ENCODE peak calls at places on chromosomes 4 and X, in five cellular contexts. G is A549, X is tibial artery, R is GM12864, T is cardiac fibroblast. I is an unnamed sample.

GRCh38 chr4:108172231-108172779 is 3.6 kb upstream of the LEF1 start:
- DNase-seq in X (no peak), R (no peak), G (no peak), T (no peak), I (no peak)

GRCh38 chrX:53247928-53248327 is 22.9 kb upstream of the KDM5C start:
- DNase-seq in X (no peak), R (no peak), T (no peak), G (no peak), I (no peak)

GRCh38 chrX:21990812-21991211 is 41.3 kb upstream of the PHEX start:
- DNase-seq in T (no peak), G (no peak), X (no peak), R (no peak), I (no peak)

GRCh38 chr4:140315970-140316369 is 57.5 kb upstream of the SCOC start:
- DNase-seq in X (no peak), T (no peak), R (no peak), G (no peak), I (no peak)

GRCh38 chr4:106746451-106746850 is 289.7 kb downstream of the DKK2 start:
- DNase-seq in T (peak; percentile 62), X (no peak), R (no peak), G (no peak), I (no peak)

GRCh38 chrX:111151764-111152163 is 55.8 kb downstream of the PAK3 start:
- DNase-seq in X (no peak), G (no peak), T (no peak), R (no peak), I (no peak)

GRCh38 chrX:4182010-4182806 is 468.8 kb upstream of the PRKX start:
- DNase-seq in X (no peak), T (no peak), G (no peak), R (no peak), I (no peak)

GRCh38 chr4:16123356-16124084 is 39.7 kb upstream of the PROM1 start:
- DNase-seq in T (no peak), R (no peak), X (no peak), G (no peak), I (peak; percentile 28)

GRCh38 chr4:7070729-7071511 is 3.1 kb upstream of the GRPEL1 start:
- DNase-seq in T (peak; percentile 73), R (peak; percentile 55), X (peak; percentile 75), G (peak; percentile 56), I (peak; percentile 80)

GRCh38 chrX:75301060-75301459 is 27.2 kb downstream of the UPRT start:
- DNase-seq in X (peak; percentile 18), G (no peak), R (no peak), T (peak; percentile 78), I (no peak)

GRCh38 chr4:7904942-7905341 is 34.7 kb downstream of the AFAP1 start:
- DNase-seq in G (no peak), R (no peak), X (no peak), T (peak; percentile 95), I (no peak)

GRCh38 chr4:995311-996026 is 2.3 kb upstream of the SLC26A1 start:
- DNase-seq in G (no peak), R (no peak), X (no peak), T (no peak), I (no peak)

GRCh38 chrX:149630681-149631292 is 805 bp downstream of the TMEM185A start:
- DNase-seq in X (no peak), R (no peak), G (peak; percentile 15), T (peak; percentile 59), I (no peak)

GRCh38 chr4:47528651-47529050 is 43.6 kb downstream of the ATP10D start:
- DNase-seq in R (no peak), G (no peak), T (peak; percentile 77), X (no peak), I (no peak)

GRCh38 chrX:7083468-7084396 is 63.8 kb upstream of the STS start:
- DNase-seq in G (no peak), T (peak; percentile 89), X (no peak), R (peak; percentile 88), I (no peak)

GRCh38 chrX:10611441-10612090 is 8.8 kb downstream of the MID1 start:
- DNase-seq in X (no peak), T (peak; percentile 64), G (no peak), R (no peak), I (no peak)

GRCh38 chr4:100098681-100099080 is 91.6 kb downstream of the DDIT4L start:
- DNase-seq in G (no peak), X (no peak), R (no peak), T (no peak), I (no peak)

GRCh38 chr4:7512428-7512827 is 77.7 kb upstream of the PSAPL1 start:
- DNase-seq in R (no peak), X (no peak), G (no peak), T (no peak), I (no peak)

GRCh38 chr4:6773106-6773505 is 9.4 kb upstream of the KIAA0232 start:
- DNase-seq in R (no peak), T (no peak), X (no peak), G (no peak), I (no peak)

GRCh38 chrX:30652527-30653414 is 452 bp upstream of the GK start:
- DNase-seq in T (peak; percentile 92), G (peak; percentile 75), R (peak; percentile 69), X (peak; percentile 92), I (peak; percentile 65)

GRCh38 chr4:2330119-2331042 is 68.5 kb upstream of the MXD4 start:
- DNase-seq in X (no peak), G (peak; percentile 36), T (peak; percentile 94), R (no peak), I (no peak)

GRCh38 chr4:97153042-97153441 is 990.2 kb downstream of the STPG2 start:
- DNase-seq in G (no peak), X (no peak), T (peak; percentile 1), R (no peak), I (no peak)

GRCh38 chr4:77593101-77593500 is 12.5 kb upstream of the CXCL13 start:
- DNase-seq in G (no peak), T (no peak), R (no peak), X (no peak), I (no peak)

GRCh38 chr4:89509708-89510269 is 202.2 kb upstream of the GPRIN3 start:
- DNase-seq in G (no peak), X (no peak), R (peak; percentile 49), T (peak; percentile 94), I (no peak)

GRCh38 chrX:14529288-14529989 is at the start of gene GLRA2:
- DNase-seq in T (peak; percentile 20), R (no peak), X (no peak), G (peak; percentile 1), I (no peak)

GRCh38 chrX:14533867-14534266 is 4.5 kb downstream of the GLRA2 start:
- DNase-seq in T (no peak), X (no peak), R (no peak), G (no peak), I (no peak)

DNA sequence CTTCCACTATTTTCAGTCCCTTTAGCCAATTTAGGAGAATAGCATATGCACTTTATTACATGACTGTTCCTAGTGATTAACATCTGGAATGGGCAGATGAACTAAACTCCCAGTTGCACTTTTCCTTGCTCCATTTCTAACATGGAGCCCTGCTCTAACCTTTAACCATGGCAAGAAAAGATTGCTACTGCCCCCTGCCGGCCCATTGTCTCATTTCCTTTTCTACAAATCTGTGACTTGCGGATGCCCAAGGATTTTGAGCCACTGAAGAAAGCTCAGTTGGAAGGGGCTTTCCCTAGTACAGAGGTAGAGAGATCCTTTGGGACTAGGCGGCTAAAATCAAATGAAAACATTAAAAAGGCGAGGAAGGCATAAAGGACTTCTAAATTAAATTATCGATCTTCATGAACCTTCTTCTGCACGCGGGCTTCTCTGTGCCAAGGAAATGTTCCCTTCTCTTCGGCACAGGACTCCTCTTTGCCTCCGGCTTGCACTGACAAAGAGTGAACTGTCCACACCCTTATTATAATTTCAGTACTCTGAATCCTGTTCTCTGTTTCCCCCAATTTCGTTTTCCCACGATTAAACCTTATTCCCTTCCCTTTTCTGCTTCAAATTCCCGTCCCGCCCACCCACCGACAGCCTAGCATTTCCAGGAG is 578 bp upstream of the GLRA2 start:
- DNase-seq in R (no peak), G (peak; percentile 8), T (peak; percentile 63), X (peak; percentile 22), I (peak; percentile 1)
- H3K4me3 ChIP-seq in R (no peak overlapping the region), G (no peak overlapping the region), T (no peak overlapping the region), X (no peak overlapping the region), I (no peak overlapping the region)

GRCh38 chr4:184099033-184099432 is 118.6 kb downstream of the ENPP6 start:
- DNase-seq in T (no peak), G (no peak), X (no peak), R (no peak), I (no peak)

GRCh38 chr4:184101711-184102110 is 116.0 kb downstream of the ENPP6 start:
- DNase-seq in X (no peak), R (no peak), G (no peak), T (no peak), I (no peak)

GRCh38 chr4:184099541-184099966 is 118.1 kb downstream of the ENPP6 start:
- DNase-seq in G (no peak), T (no peak), R (no peak), X (no peak), I (no peak)

GRCh38 chr4:184102488-184102887 is 115.2 kb downstream of the ENPP6 start:
- DNase-seq in X (no peak), G (no peak), R (no peak), T (no peak), I (no peak)

GRCh38 chr4:184100297-184100885 is 117.3 kb downstream of the ENPP6 start:
- DNase-seq in X (no peak), G (peak; percentile 23), R (no peak), T (peak; percentile 20), I (no peak)
- TF ChIP-seq CTCF in X (peak; percentile 20), G (peak; percentile 38), R (peak; percentile 85), T (peak; percentile 78), I (peak; percentile 74)

GRCh38 chr4:53161475-53162423 is 204.1 kb downstream of the SCFD2 start:
- DNase-seq in G (no peak), R (no peak), T (no peak), X (no peak), I (no peak)

GRCh38 chr4:53168237-53168636 is 197.6 kb downstream of the SCFD2 start:
- DNase-seq in G (no peak), R (no peak), X (no peak), T (no peak), I (no peak)

DNA sequence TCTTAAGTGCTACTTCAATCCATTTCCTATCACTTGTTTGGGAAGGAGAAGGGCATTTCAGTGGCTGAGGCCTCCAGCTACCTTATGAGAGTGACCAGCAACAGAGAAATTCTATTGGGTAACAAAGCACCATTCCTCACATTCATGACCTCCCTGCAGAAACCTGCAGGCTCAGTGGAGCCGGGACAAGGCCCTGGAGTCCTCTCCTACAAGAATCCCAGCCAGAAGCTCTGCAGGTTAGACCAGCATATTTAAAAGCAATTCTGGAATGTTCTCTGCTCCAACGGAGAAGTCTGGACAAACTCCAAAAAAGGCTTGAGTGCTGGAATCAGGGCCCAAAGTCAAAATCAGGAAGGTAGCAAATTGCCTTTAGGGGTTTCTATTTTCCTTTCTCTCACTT is 202.9 kb downstream of the SCFD2 start:
- DNase-seq in G (no peak), T (no peak), X (no peak), R (no peak), I (no peak)
- H3K4me3 ChIP-seq in G (no peak overlapping the region), T (no peak overlapping the region), X (no peak overlapping the region), R (no peak overlapping the region), I (no peak overlapping the region)

GRCh38 chrX:68234171-68234910 is 199.0 kb downstream of the OPHN1 start:
- DNase-seq in X (no peak), T (no peak), R (no peak), G (no peak), I (no peak)

DNA sequence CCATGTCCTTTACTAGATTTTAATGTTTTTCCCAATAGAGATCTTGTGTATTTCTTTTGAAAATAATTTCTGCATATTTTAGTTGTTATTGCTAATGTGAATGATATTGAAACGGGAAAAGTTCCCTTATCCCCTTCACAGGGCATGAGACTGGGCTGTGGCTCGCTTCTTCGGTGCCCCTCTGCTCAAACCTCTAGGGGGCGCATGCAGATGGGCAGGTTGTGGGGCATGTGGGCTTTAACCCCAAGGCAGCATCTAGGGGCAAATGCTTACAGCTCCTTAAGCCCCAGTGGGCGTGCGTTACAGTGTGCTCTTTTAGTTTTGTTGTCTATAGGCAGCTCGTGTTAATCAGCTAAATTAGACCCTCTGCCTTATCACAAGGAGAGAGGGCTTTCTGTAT is 194.7 kb downstream of the OPHN1 start:
- DNase-seq in X (no peak), R (no peak), T (no peak), G (no peak), I (no peak)
- TF ChIP-seq CTCF in X (no peak), R (peak; percentile 26), T (peak; percentile 47), G (peak; percentile 45), I (peak; percentile 25)

I was measured in LNCaP clone FGC.